ENCODE peak calls at places on chromosome 6, in eight cellular contexts. M, B, S, T, U, A, Q and O are unnamed samples.

GRCh38 chr6:30340589-30341054 is 4.3 kb upstream of the RPP21 start:
- DNase-seq in U (no peak), S (no peak), T (no peak), M (no peak), B (no peak), A (no peak), Q (no peak), O (no peak)

GRCh38 chr6:38193486-38194281 is 374.2 kb downstream of the ZFAND3 start:
- DNase-seq in T (peak; percentile 71), A (peak; percentile 38), B (no peak), S (no peak), U (no peak), Q (no peak), M (no peak), O (no peak)

GRCh38 chr6:48535569-48535968 is 424.6 kb upstream of the PTCHD4 start:
- DNase-seq in T (no peak), B (no peak), S (no peak), A (no peak), M (peak; percentile 2), Q (no peak), U (no peak), O (no peak)

GRCh38 chr6:39377530-39377929 is 55.0 kb upstream of the KCNK16 start:
- DNase-seq in T (peak; percentile 49), U (no peak), S (peak; percentile 65), M (peak; percentile 74), A (peak; percentile 76), Q (peak; percentile 78), B (peak; percentile 65), O (no peak)

GRCh38 chr6:85574932-85575598 is 18.6 kb downstream of the SNX14 start:
- DNase-seq in B (no peak), Q (no peak), U (no peak), T (peak; percentile 82), M (no peak), S (no peak), A (no peak), O (no peak)

GRCh38 chr6:34901930-34902329 is 12.9 kb downstream of the ANKS1A start:
- DNase-seq in S (no peak), B (no peak), U (no peak), Q (peak; percentile 44), T (no peak), A (no peak), M (no peak), O (no peak)

GRCh38 chr6:29847871-29848630 is 20.4 kb downstream of the HLA-G start:
- DNase-seq in B (peak; percentile 82), S (peak; percentile 78), M (peak; percentile 67), U (peak; percentile 90), T (peak; percentile 57), A (peak; percentile 95), Q (peak; percentile 79), O (peak; percentile 71)

GRCh38 chr6:39706819-39707218 is 18.4 kb downstream of the KIF6 start:
- DNase-seq in A (no peak), Q (no peak), U (no peak), S (no peak), T (no peak), B (no peak), M (no peak), O (no peak)

GRCh38 chr6:36752886-36753506 is 55.4 kb downstream of the RAB44 start:
- DNase-seq in Q (no peak), T (no peak), A (no peak), M (no peak), S (no peak), U (no peak), B (no peak), O (no peak)

GRCh38 chr6:29294499-29294914 is 7.0 kb upstream of the OR14J1 start:
- DNase-seq in S (no peak), T (no peak), Q (no peak), M (no peak), U (no peak), B (peak; percentile 31), A (no peak), O (no peak)

GRCh38 chr6:150924808-150925654 is 59.5 kb downstream of the MTHFD1L start:
- DNase-seq in A (no peak), M (no peak), S (no peak), U (no peak), T (peak; percentile 57), B (no peak), Q (peak; percentile 68), O (no peak)

GRCh38 chr6:163349001-163349680 is 65.4 kb upstream of the QKI start:
- DNase-seq in U (no peak), M (no peak), Q (no peak), T (no peak), B (no peak), S (no peak), A (no peak), O (no peak)

GRCh38 chr6:27896398-27896796 is 15.8 kb downstream of the OR2B2 start:
- DNase-seq in U (no peak), A (no peak), B (no peak), S (no peak), M (no peak), T (no peak), Q (no peak), O (no peak)

GRCh38 chr6:133396225-133396624 is 155.1 kb downstream of the EYA4 start:
- DNase-seq in S (no peak), T (no peak), M (no peak), U (no peak), B (no peak), A (no peak), Q (no peak), O (no peak)

GRCh38 chr6:166542580-166542912 is 43.9 kb downstream of the RAMACL start:
- DNase-seq in B (peak; percentile 42), Q (peak; percentile 92), U (no peak), S (no peak), M (no peak), T (peak; percentile 16), A (no peak), O (no peak)

DNA sequence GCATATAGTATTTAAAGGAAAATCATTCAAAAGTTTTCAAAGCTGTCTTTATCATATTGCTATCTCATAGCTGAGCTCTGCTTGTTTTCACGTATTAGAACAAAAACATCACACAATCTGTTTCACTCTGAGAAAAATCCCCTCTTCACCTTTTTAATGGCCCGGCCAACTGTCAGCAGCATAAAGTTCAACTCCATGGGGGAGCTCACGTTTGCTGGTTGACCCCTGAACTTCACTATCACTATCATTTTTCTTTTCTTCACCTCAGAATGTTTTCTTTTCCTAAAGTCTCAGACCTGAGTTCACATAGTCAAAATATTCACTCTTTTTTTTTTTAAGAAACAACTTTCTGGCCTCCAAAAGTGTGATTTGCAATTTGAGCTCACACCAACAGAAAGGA is 374.4 kb upstream of the MARCKS start:
- DNase-seq in A (no peak), U (no peak), M (no peak), B (no peak), T (no peak), Q (no peak), S (no peak), O (no peak)
- H3K9me3 ChIP-seq in A (no peaks in the 10 kb centered on the region), U (no peaks in the 10 kb centered on the region), M (no peaks in the 10 kb centered on the region), B (no peaks in the 10 kb centered on the region), T (no peaks in the 10 kb centered on the region), Q (no peaks in the 10 kb centered on the region), S (no peaks in the 10 kb centered on the region), O (no peaks in the 10 kb centered on the region)

GRCh38 chr6:154361476-154361875 is 4.9 kb upstream of the IPCEF1 start:
- DNase-seq in B (no peak), T (no peak), Q (no peak), M (no peak), A (no peak), S (no peak), U (no peak), O (no peak)

GRCh38 chr6:154358019-154358545 is 1.5 kb upstream of the IPCEF1 start:
- DNase-seq in A (no peak), T (no peak), S (no peak), U (no peak), Q (peak; percentile 51), B (no peak), M (no peak), O (no peak)

GRCh38 chr6:154356690-154357089 is at the start of gene IPCEF1:
- DNase-seq in S (no peak), Q (peak; percentile 29), B (no peak), T (no peak), A (no peak), U (no peak), M (no peak), O (no peak)

GRCh38 chr6:154356118-154356517 is 485 bp downstream of the IPCEF1 start:
- DNase-seq in B (no peak), T (no peak), U (no peak), Q (no peak), M (no peak), A (no peak), S (no peak), O (no peak)

GRCh38 chr6:154359679-154360078 is 3.1 kb upstream of the IPCEF1 start:
- DNase-seq in T (no peak), Q (peak; percentile 62), M (no peak), B (no peak), U (no peak), S (no peak), A (no peak), O (no peak)
- H3K27ac ChIP-seq in T (no peak overlapping the region), Q (no peak overlapping the region), M (no peak overlapping the region), B (no peak overlapping the region), U (no peak overlapping the region), S (no peak overlapping the region), A (no peak overlapping the region), O (no peak overlapping the region)

GRCh38 chr6:26640806-26641205 is 18.7 kb downstream of the ZNF322 start:
- DNase-seq in S (no peak), A (no peak), U (no peak), B (no peak), M (no peak), T (no peak), Q (no peak), O (no peak)
- H3K9me3 ChIP-seq in S (no peaks in the 10 kb centered on the region), A (peaks cover 3% of the 10 kb centered on the region), U (peaks cover 8% of the 10 kb centered on the region), B (peaks cover 9% of the 10 kb centered on the region), M (peaks cover 17% of the 10 kb centered on the region), T (no peaks in the 10 kb centered on the region), Q (no peaks in the 10 kb centered on the region), O (peaks cover 27% of the 10 kb centered on the region)

GRCh38 chr6:138956244-138956924 is 31.7 kb downstream of the REPS1 start:
- DNase-seq in Q (no peak), B (no peak), U (no peak), S (no peak), M (no peak), T (no peak), A (no peak), O (no peak)

GRCh38 chr6:138957903-138958302 is 30.1 kb downstream of the REPS1 start:
- DNase-seq in S (no peak), M (no peak), Q (no peak), A (no peak), U (no peak), B (no peak), T (peak; percentile 53), O (no peak)

GRCh38 chr6:138958595-138958994 is 29.5 kb downstream of the REPS1 start:
- DNase-seq in S (no peak), A (no peak), M (no peak), B (no peak), U (no peak), T (no peak), Q (no peak), O (no peak)

GRCh38 chr6:138959521-138959920 is 28.5 kb downstream of the REPS1 start:
- DNase-seq in Q (peak; percentile 63), M (no peak), B (no peak), A (no peak), T (no peak), U (no peak), S (no peak), O (no peak)

DNA sequence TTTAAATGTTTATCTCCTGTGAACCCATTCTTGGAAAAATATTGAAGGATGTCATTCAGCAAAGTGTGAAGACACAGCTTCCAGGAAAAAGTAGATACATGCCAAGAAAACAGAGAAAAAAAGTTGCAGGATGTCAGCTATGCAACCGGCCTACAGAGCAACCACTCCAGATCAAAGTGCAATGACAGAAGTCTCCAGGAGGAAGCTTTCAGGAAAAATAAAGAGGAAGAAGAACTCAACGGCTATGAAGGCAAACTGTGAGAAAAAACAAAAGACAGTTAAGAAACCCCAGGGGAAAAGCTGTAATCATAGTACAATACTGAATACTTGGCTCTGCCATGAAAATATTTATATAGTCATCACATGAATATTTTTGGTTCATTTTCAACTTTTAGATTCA is 30.6 kb downstream of the REPS1 start:
- DNase-seq in M (no peak), U (no peak), Q (no peak), B (no peak), S (no peak), A (no peak), T (no peak), O (no peak)
- H3K27ac ChIP-seq in M (no peak overlapping the region), U (no peak overlapping the region), Q (no peak overlapping the region), B (no peak overlapping the region), S (peak overlapping the region; percentile 24), A (no peak overlapping the region), T (no peak overlapping the region), O (no peak overlapping the region)